ENCODE peak calls at places on chromosome 2, in six cellular contexts. J is foreskin fibroblast, P is prostate gland, T is AG10803, O is GM23338, K is ovary. Q is an unnamed sample.

GRCh38 chr2:127071901-127072328 is 35.0 kb downstream of the BIN1 start:
- DNase-seq in J (no peak), P (no peak), T (no peak), O (no peak), K (no peak), Q (no peak)

GRCh38 chr2:8306530-8307351 is 375.1 kb upstream of the ID2 start:
- DNase-seq in J (peak; percentile 22), P (no peak), T (peak; percentile 12), O (no peak), K (no peak), Q (peak; percentile 27)

GRCh38 chr2:110755494-110756078 is 23.2 kb downstream of the ACOXL start:
- DNase-seq in J (peak; percentile 18), P (no peak), T (peak; percentile 6), O (no peak), K (no peak), Q (no peak)

GRCh38 chr2:1649103-1649870 is 95.0 kb downstream of the PXDN start:
- DNase-seq in J (no peak), P (no peak), T (no peak), O (no peak), K (no peak), Q (no peak)

GRCh38 chr2:219687266-219687665 is 59.8 kb downstream of the SLC4A3 start:
- DNase-seq in J (peak; percentile 53), P (no peak), T (peak; percentile 72), O (no peak), K (no peak), Q (peak; percentile 65)

GRCh38 chr2:68319397-68320117 is at the start of gene CNRIP1:
- DNase-seq in J (peak; percentile 93), P (no peak), T (peak; percentile 79), O (no peak), K (peak; percentile 88), Q (peak; percentile 53)

GRCh38 chr2:227016894-227017293 is 147.1 kb downstream of the COL4A4 start:
- DNase-seq in J (peak; percentile 55), P (no peak), T (no peak), O (no peak), K (no peak), Q (no peak)

GRCh38 chr2:236553522-236553921 is 16.1 kb upstream of the ACKR3 start:
- DNase-seq in J (no peak), P (no peak), T (no peak), O (no peak), K (no peak), Q (no peak)

GRCh38 chr2:86028763-86029381 is 76.8 kb downstream of the POLR1A start:
- DNase-seq in J (no peak), P (no peak), T (no peak), O (no peak), K (no peak), Q (no peak)

GRCh38 chr2:223613017-223613950 is 11.1 kb upstream of the SCG2 start:
- DNase-seq in J (peak; percentile 99), P (peak; percentile 64), T (peak; percentile 96), O (peak; percentile 82), K (peak; percentile 81), Q (peak; percentile 97)

GRCh38 chr2:224046752-224047151 is 7.7 kb upstream of the SERPINE2 start:
- DNase-seq in J (no peak), P (no peak), T (no peak), O (no peak), K (no peak), Q (no peak)

GRCh38 chr2:143524001-143524608 is 394.9 kb downstream of the ARHGAP15 start:
- DNase-seq in J (peak; percentile 62), P (no peak), T (peak; percentile 84), O (no peak), K (no peak), Q (peak; percentile 42)

GRCh38 chr2:26172866-26173595 is at the start of gene GAREM2:
- DNase-seq in J (peak; percentile 28), P (no peak), T (no peak), O (peak; percentile 56), K (no peak), Q (no peak)

GRCh38 chr2:196840171-196840570 is 31.0 kb upstream of the C2orf66 start:
- DNase-seq in J (peak; percentile 22), P (no peak), T (peak; percentile 1), O (no peak), K (no peak), Q (no peak)

GRCh38 chr2:137345994-137346393 is 580.6 kb downstream of the THSD7B start:
- DNase-seq in J (no peak), P (no peak), T (no peak), O (no peak), K (no peak), Q (no peak)

GRCh38 chr2:233285921-233286320 is 21.7 kb upstream of the SAG start:
- DNase-seq in J (peak; percentile 32), P (no peak), T (peak; percentile 13), O (no peak), K (no peak), Q (peak; percentile 11)

GRCh38 chr2:128321421-128321775 is 2.7 kb upstream of the HS6ST1 start:
- DNase-seq in J (no peak), P (no peak), T (no peak), O (no peak), K (peak; percentile 40), Q (no peak)

GRCh38 chr2:128319457-128319772 is 747 bp upstream of the HS6ST1 start:
- DNase-seq in J (no peak), P (no peak), T (no peak), O (no peak), K (no peak), Q (no peak)

GRCh38 chr2:128320609-128321420 is 2.1 kb upstream of the HS6ST1 start:
- DNase-seq in J (no peak), P (no peak), T (no peak), O (no peak), K (no peak), Q (no peak)

GRCh38 chr2:128318776-128319456 is at the start of gene HS6ST1:
- DNase-seq in J (peak; percentile 94), P (peak; percentile 86), T (peak; percentile 84), O (peak; percentile 91), K (peak; percentile 87), Q (no peak)

GRCh38 chr2:128319773-128320608 is 1.3 kb upstream of the HS6ST1 start:
- DNase-seq in J (no peak), P (no peak), T (no peak), O (no peak), K (peak; percentile 21), Q (no peak)
- H3K4me3 ChIP-seq in J (no peak overlapping the region), P (no peak overlapping the region), T (no peak overlapping the region), O (peak overlapping the region; percentile 67), K (no peak overlapping the region), Q (no peak overlapping the region)

GRCh38 chr2:188983427-188984101 is 9.4 kb downstream of the COL3A1 start:
- DNase-seq in J (peak; percentile 72), P (no peak), T (peak; percentile 97), O (peak; percentile 72), K (no peak), Q (peak; percentile 29)

GRCh38 chr2:188986839-188987238 is 12.7 kb downstream of the COL3A1 start:
- DNase-seq in J (peak; percentile 33), P (no peak), T (peak; percentile 53), O (no peak), K (no peak), Q (no peak)

GRCh38 chr2:188979730-188980123 is 5.6 kb downstream of the COL3A1 start:
- DNase-seq in J (no peak), P (no peak), T (peak; percentile 21), O (no peak), K (no peak), Q (no peak)

GRCh38 chr2:188984680-188985079 is 10.5 kb downstream of the COL3A1 start:
- DNase-seq in J (peak; percentile 89), P (no peak), T (peak; percentile 95), O (no peak), K (no peak), Q (peak; percentile 47)

GRCh38 chr2:188984126-188984525 is 10.0 kb downstream of the COL3A1 start:
- DNase-seq in J (peak; percentile 76), P (no peak), T (peak; percentile 94), O (peak; percentile 20), K (no peak), Q (peak; percentile 74)
- TF ChIP-seq CTCF in J (peak; percentile 40), P (peak; percentile 30), T (peak; percentile 67), O (no peak), K (no peak), Q (peak; percentile 42)

GRCh38 chr2:202642567-202642966 is 7.8 kb downstream of the FAM117B start:
- DNase-seq in J (no peak), P (no peak), T (no peak), O (no peak), K (no peak), Q (no peak)
- H3K4me3 ChIP-seq in J (no peak overlapping the region), P (no peak overlapping the region), T (no peak overlapping the region), O (no peak overlapping the region), K (no peak overlapping the region), Q (no peak overlapping the region)

GRCh38 chr2:185522472-185522871 is 216.1 kb upstream of the FSIP2 start:
- DNase-seq in J (no peak), P (no peak), T (no peak), O (peak; percentile 22), K (no peak), Q (no peak)
- TF ChIP-seq CTCF in J (no peak), P (no peak), T (no peak), O (peak; percentile 59), K (no peak), Q (no peak)

GRCh38 chr2:12032975-12033374 is 286.5 kb downstream of the LPIN1 start:
- DNase-seq in J (peak; percentile 52), P (no peak), T (peak; percentile 37), O (no peak), K (no peak), Q (no peak)
- H3K4me3 ChIP-seq in J (no peak overlapping the region), P (no peak overlapping the region), T (no peak overlapping the region), O (no peak overlapping the region), K (no peak overlapping the region), Q (no peak overlapping the region)

DNA sequence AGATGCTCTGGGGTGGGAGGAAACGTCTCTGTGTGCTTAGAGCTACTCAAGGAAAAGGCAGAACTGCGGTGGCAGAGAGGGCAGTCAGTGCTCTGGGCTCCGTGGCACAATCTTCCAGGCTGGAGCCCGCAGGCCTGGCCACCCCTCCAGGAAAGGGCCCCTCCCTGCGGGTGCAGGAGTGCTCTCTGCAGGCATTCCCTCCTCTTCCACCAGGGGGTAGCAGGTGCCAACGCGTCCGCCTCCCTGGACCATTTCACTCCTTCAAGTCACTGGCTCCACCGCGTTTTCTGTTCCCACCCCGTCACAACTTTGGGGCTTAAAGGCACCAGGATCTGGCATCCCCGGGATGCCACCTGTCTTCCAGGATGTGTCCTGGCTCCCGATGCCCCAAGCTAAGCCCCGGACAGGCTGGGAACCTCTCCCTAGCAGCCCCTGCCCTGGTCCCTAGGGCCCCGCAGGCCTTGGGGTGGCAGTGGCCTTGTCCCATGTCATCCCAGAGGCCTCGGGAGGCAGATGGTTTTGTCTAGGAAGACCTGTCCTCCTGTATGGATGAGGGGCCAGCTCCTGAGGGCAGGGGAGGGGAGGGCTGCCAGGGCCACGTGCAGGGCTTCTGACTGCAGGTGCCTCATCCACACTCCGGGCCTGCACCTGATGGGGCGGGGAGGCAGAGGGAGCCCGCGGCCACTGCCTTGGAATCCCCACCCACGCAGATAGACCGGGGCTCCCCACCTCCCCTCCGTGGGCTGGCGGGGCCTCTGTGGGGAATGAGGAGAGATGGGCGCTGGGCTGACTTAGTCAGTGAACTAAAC is 26.4 kb downstream of the KCNIP3 start:
- DNase-seq in J (peak; percentile 48), P (no peak), T (peak; percentile 43), O (peak; percentile 88), K (no peak), Q (no peak)
- TF ChIP-seq CTCF in J (peak; percentile 44), P (peak; percentile 63), T (peak; percentile 55), O (peak; percentile 72), K (no peak), Q (peak; percentile 60)

DNA sequence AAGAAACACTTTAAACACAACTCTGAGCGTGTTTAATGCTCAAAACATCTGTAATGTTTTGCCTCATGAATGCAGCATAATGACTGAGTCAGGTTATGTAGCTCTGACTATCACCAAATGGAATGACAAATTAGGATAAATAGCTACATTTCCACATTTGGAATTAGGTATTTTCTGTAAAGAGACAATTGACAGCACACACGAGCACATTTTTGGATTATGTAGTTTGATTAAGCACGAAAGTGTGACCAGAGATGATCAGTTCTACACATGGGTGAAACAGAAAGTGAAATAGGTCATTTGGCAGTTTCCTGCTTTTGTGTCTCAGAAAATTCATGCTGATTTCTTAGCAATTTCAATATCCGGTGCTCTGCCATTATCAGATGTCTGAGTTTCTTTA is 29.0 kb downstream of the LPIN1 start:
- DNase-seq in J (peak; percentile 72), P (no peak), T (peak; percentile 75), O (no peak), K (no peak), Q (no peak)
- H3K4me3 ChIP-seq in J (no peak overlapping the region), P (no peak overlapping the region), T (peak overlapping the region; percentile 15), O (no peak overlapping the region), K (no peak overlapping the region), Q (no peak overlapping the region)

Q was measured in astrocyte of the cerebellum.